ENCODE peak calls at places on chromosome 22, in six cellular contexts. M is non-pigmented ciliary epithelial cell; F is activated CD4-positive, alpha-beta T cell treated with anti-CD3 and anti-CD28 coated beads, Interleukin-2, amount 10 ng/mL, durations not matched to agents 7 days and 5 days; B is activated T-cell treated with anti-CD3 and anti-CD28 coated beads for 1 hour; T is EL; R is A172. Q is an unnamed sample.

GRCh38 chr22:46293591-46294260 is 2.9 kb upstream of the GTSE1 start:
- DNase-seq in M (no peak), F (no peak), B (no peak), T (peak; percentile 69), R (no peak), Q (peak; percentile 75)

GRCh38 chr22:24550028-24550901 is 4.7 kb downstream of the GUCD1 start:
- DNase-seq in M (no peak), F (no peak), B (no peak), T (no peak), R (peak; percentile 16), Q (no peak)

GRCh38 chr22:35559354-35560005 is 18.8 kb downstream of the RASD2 start:
- DNase-seq in M (no peak), F (no peak), B (no peak), T (peak; percentile 39), R (no peak), Q (peak; percentile 72)

GRCh38 chr22:21700822-21701221 is 34.8 kb downstream of the YPEL1 start:
- DNase-seq in M (no peak), F (no peak), B (no peak), T (no peak), R (no peak), Q (no peak)

GRCh38 chr22:35330258-35330861 is 30.7 kb downstream of the TOM1 start:
- DNase-seq in M (no peak), F (peak; percentile 66), B (peak; percentile 19), T (peak; percentile 92), R (peak; percentile 14), Q (no peak)

GRCh38 chr22:39776295-39776694 is 117.3 kb downstream of the ENTHD1 start:
- DNase-seq in M (no peak), F (no peak), B (no peak), T (no peak), R (no peak), Q (no peak)

GRCh38 chr22:49097171-49097925 is 730.3 kb downstream of the BRD1 start:
- DNase-seq in M (no peak), F (no peak), B (no peak), T (no peak), R (no peak), Q (no peak)

GRCh38 chr22:19641254-19641982 is 72.9 kb upstream of the SEPTIN5 start:
- DNase-seq in M (no peak), F (no peak), B (no peak), T (peak; percentile 37), R (no peak), Q (peak; percentile 6)

GRCh38 chr22:17781319-17782031 is 7.2 kb upstream of the BID start:
- DNase-seq in M (peak; percentile 54), F (no peak), B (no peak), T (peak; percentile 83), R (peak; percentile 77), Q (no peak)

GRCh38 chr22:28917747-28918543 is 34.6 kb downstream of the ZNRF3 start:
- DNase-seq in M (no peak), F (no peak), B (no peak), T (no peak), R (no peak), Q (no peak)

GRCh38 chr22:30649430-30650007 is 13.9 kb downstream of the SLC35E4 start:
- DNase-seq in M (no peak), F (peak; percentile 69), B (peak; percentile 66), T (peak; percentile 92), R (peak; percentile 92), Q (no peak)

GRCh38 chr22:27435839-27436581 is 365.5 kb downstream of the MN1 start:
- DNase-seq in M (no peak), F (no peak), B (no peak), T (peak; percentile 37), R (no peak), Q (no peak)

GRCh38 chr22:43670545-43670944 is 141.6 kb downstream of the EFCAB6 start:
- DNase-seq in M (no peak), F (no peak), B (no peak), T (no peak), R (no peak), Q (no peak)